ENCODE peak calls at places on chromosomes 5 and 9, in six cellular contexts. One of them, this sample, is unnamed.

GRCh38 chr9:130287736-130288135 is 22.2 kb downstream of the HMCN2 start:
- DNase-seq in left kidney: peak; percentile 60
- DNase-seq in AG08396: no peak
- DNase-seq in stimulated activated CD4-positive, alpha-beta T cell treated with anti-CD3 and anti-CD28 coated beads, Interleukin-4, amount 100 ng/mL, for 4 hours: no peak
- DNase-seq in NB4: no peak
- DNase-seq in brain microvascular endothelial cell: no peak
- DNase-seq in this sample: no peak

GRCh38 chr9:133103183-133103986 is 17.7 kb downstream of the RALGDS start:
- DNase-seq in left kidney: peak; percentile 79
- DNase-seq in AG08396: peak; percentile 79
- DNase-seq in stimulated activated CD4-positive, alpha-beta T cell treated with anti-CD3 and anti-CD28 coated beads, Interleukin-4, amount 100 ng/mL, for 4 hours: peak; percentile 30
- DNase-seq in NB4: peak; percentile 46
- DNase-seq in brain microvascular endothelial cell: no peak
- DNase-seq in this sample: peak; percentile 28

GRCh38 chr5:98314262-98314661 is 459.2 kb upstream of the RGMB start:
- DNase-seq in left kidney: no peak
- DNase-seq in AG08396: peak; percentile 22
- DNase-seq in stimulated activated CD4-positive, alpha-beta T cell treated with anti-CD3 and anti-CD28 coated beads, Interleukin-4, amount 100 ng/mL, for 4 hours: no peak
- DNase-seq in NB4: no peak
- DNase-seq in brain microvascular endothelial cell: no peak
- DNase-seq in this sample: no peak

GRCh38 chr5:60490597-60491166 is 209.3 kb downstream of the DEPDC1B start:
- DNase-seq in left kidney: no peak
- DNase-seq in AG08396: no peak
- DNase-seq in stimulated activated CD4-positive, alpha-beta T cell treated with anti-CD3 and anti-CD28 coated beads, Interleukin-4, amount 100 ng/mL, for 4 hours: no peak
- DNase-seq in NB4: no peak
- DNase-seq in brain microvascular endothelial cell: no peak
- DNase-seq in this sample: no peak

GRCh38 chr5:9653811-9654210 is 23.7 kb upstream of the TAS2R1 start:
- DNase-seq in left kidney: peak; percentile 7
- DNase-seq in AG08396: peak; percentile 85
- DNase-seq in stimulated activated CD4-positive, alpha-beta T cell treated with anti-CD3 and anti-CD28 coated beads, Interleukin-4, amount 100 ng/mL, for 4 hours: no peak
- DNase-seq in NB4: no peak
- DNase-seq in brain microvascular endothelial cell: peak; percentile 98
- DNase-seq in this sample: no peak

GRCh38 chr9:130390371-130390770 is 54.4 kb upstream of the ASS1 start:
- DNase-seq in left kidney: peak; percentile 26
- DNase-seq in AG08396: no peak
- DNase-seq in stimulated activated CD4-positive, alpha-beta T cell treated with anti-CD3 and anti-CD28 coated beads, Interleukin-4, amount 100 ng/mL, for 4 hours: no peak
- DNase-seq in NB4: no peak
- DNase-seq in brain microvascular endothelial cell: no peak
- DNase-seq in this sample: no peak

GRCh38 chr5:123098767-123099513 is 9.9 kb downstream of the PRDM6 start:
- DNase-seq in left kidney: no peak
- DNase-seq in AG08396: peak; percentile 36
- DNase-seq in stimulated activated CD4-positive, alpha-beta T cell treated with anti-CD3 and anti-CD28 coated beads, Interleukin-4, amount 100 ng/mL, for 4 hours: no peak
- DNase-seq in NB4: no peak
- DNase-seq in brain microvascular endothelial cell: no peak
- DNase-seq in this sample: no peak

GRCh38 chr5:112636288-112636731 is 101.4 kb upstream of the APC start:
- DNase-seq in left kidney: peak; percentile 54
- DNase-seq in AG08396: no peak
- DNase-seq in stimulated activated CD4-positive, alpha-beta T cell treated with anti-CD3 and anti-CD28 coated beads, Interleukin-4, amount 100 ng/mL, for 4 hours: no peak
- DNase-seq in NB4: no peak
- DNase-seq in brain microvascular endothelial cell: no peak
- DNase-seq in this sample: no peak

GRCh38 chr5:169048568-169049125 is 252.3 kb downstream of the SLIT3 start:
- DNase-seq in left kidney: no peak
- DNase-seq in AG08396: no peak
- DNase-seq in stimulated activated CD4-positive, alpha-beta T cell treated with anti-CD3 and anti-CD28 coated beads, Interleukin-4, amount 100 ng/mL, for 4 hours: no peak
- DNase-seq in NB4: no peak
- DNase-seq in brain microvascular endothelial cell: no peak
- DNase-seq in this sample: no peak

GRCh38 chr9:127844821-127845359 is 9.6 kb downstream of the ENG start:
- DNase-seq in left kidney: peak; percentile 67
- DNase-seq in AG08396: no peak
- DNase-seq in stimulated activated CD4-positive, alpha-beta T cell treated with anti-CD3 and anti-CD28 coated beads, Interleukin-4, amount 100 ng/mL, for 4 hours: no peak
- DNase-seq in NB4: no peak
- DNase-seq in brain microvascular endothelial cell: no peak
- DNase-seq in this sample: no peak

GRCh38 chr5:35804201-35804653 is 52.5 kb upstream of the IL7R start:
- DNase-seq in left kidney: no peak
- DNase-seq in AG08396: no peak
- DNase-seq in stimulated activated CD4-positive, alpha-beta T cell treated with anti-CD3 and anti-CD28 coated beads, Interleukin-4, amount 100 ng/mL, for 4 hours: no peak
- DNase-seq in NB4: no peak
- DNase-seq in brain microvascular endothelial cell: no peak
- DNase-seq in this sample: no peak

GRCh38 chr9:112162644-112163413 is 12.3 kb downstream of the SUSD1 start:
- DNase-seq in left kidney: peak; percentile 35
- DNase-seq in AG08396: no peak
- DNase-seq in stimulated activated CD4-positive, alpha-beta T cell treated with anti-CD3 and anti-CD28 coated beads, Interleukin-4, amount 100 ng/mL, for 4 hours: no peak
- DNase-seq in NB4: peak; percentile 69
- DNase-seq in brain microvascular endothelial cell: no peak
- DNase-seq in this sample: no peak

GRCh38 chr5:172569862-172570558 is 71.1 kb upstream of the NEURL1B start:
- DNase-seq in left kidney: no peak
- DNase-seq in AG08396: no peak
- DNase-seq in stimulated activated CD4-positive, alpha-beta T cell treated with anti-CD3 and anti-CD28 coated beads, Interleukin-4, amount 100 ng/mL, for 4 hours: no peak
- DNase-seq in NB4: no peak
- DNase-seq in brain microvascular endothelial cell: no peak
- DNase-seq in this sample: no peak

GRCh38 chr9:4197548-4197947 is 102.3 kb downstream of the GLIS3 start:
- DNase-seq in left kidney: no peak
- DNase-seq in AG08396: no peak
- DNase-seq in stimulated activated CD4-positive, alpha-beta T cell treated with anti-CD3 and anti-CD28 coated beads, Interleukin-4, amount 100 ng/mL, for 4 hours: no peak
- DNase-seq in NB4: peak; percentile 77
- DNase-seq in brain microvascular endothelial cell: no peak
- DNase-seq in this sample: no peak

GRCh38 chr9:76161546-76161945 is 232.7 kb downstream of the RFK start:
- DNase-seq in left kidney: peak; percentile 62
- DNase-seq in AG08396: peak; percentile 74
- DNase-seq in stimulated activated CD4-positive, alpha-beta T cell treated with anti-CD3 and anti-CD28 coated beads, Interleukin-4, amount 100 ng/mL, for 4 hours: no peak
- DNase-seq in NB4: no peak
- DNase-seq in brain microvascular endothelial cell: peak; percentile 76
- DNase-seq in this sample: no peak

GRCh38 chr5:115168829-115169391 is 798 bp downstream of the TRIM36 start:
- DNase-seq in left kidney: peak; percentile 48
- DNase-seq in AG08396: no peak
- DNase-seq in stimulated activated CD4-positive, alpha-beta T cell treated with anti-CD3 and anti-CD28 coated beads, Interleukin-4, amount 100 ng/mL, for 4 hours: no peak
- DNase-seq in NB4: peak; percentile 67
- DNase-seq in brain microvascular endothelial cell: no peak
- DNase-seq in this sample: no peak

GRCh38 chr5:177339107-177339638 is 12.3 kb downstream of the LMAN2 start:
- DNase-seq in left kidney: no peak
- DNase-seq in AG08396: no peak
- DNase-seq in stimulated activated CD4-positive, alpha-beta T cell treated with anti-CD3 and anti-CD28 coated beads, Interleukin-4, amount 100 ng/mL, for 4 hours: no peak
- DNase-seq in NB4: no peak
- DNase-seq in brain microvascular endothelial cell: no peak
- DNase-seq in this sample: no peak

GRCh38 chr9:20558609-20559016 is 63.7 kb downstream of the MLLT3 start:
- DNase-seq in left kidney: no peak
- DNase-seq in AG08396: peak; percentile 72
- DNase-seq in stimulated activated CD4-positive, alpha-beta T cell treated with anti-CD3 and anti-CD28 coated beads, Interleukin-4, amount 100 ng/mL, for 4 hours: peak; percentile 36
- DNase-seq in NB4: peak; percentile 17
- DNase-seq in brain microvascular endothelial cell: peak; percentile 92
- DNase-seq in this sample: peak; percentile 39

GRCh38 chr5:177325868-177326381 is 14.2 kb upstream of the MXD3 start:
- DNase-seq in left kidney: no peak
- DNase-seq in AG08396: no peak
- DNase-seq in stimulated activated CD4-positive, alpha-beta T cell treated with anti-CD3 and anti-CD28 coated beads, Interleukin-4, amount 100 ng/mL, for 4 hours: no peak
- DNase-seq in NB4: no peak
- DNase-seq in brain microvascular endothelial cell: no peak
- DNase-seq in this sample: no peak

GRCh38 chr5:125199968-125200841 is 453.8 kb upstream of the ZNF608 start:
- DNase-seq in left kidney: peak; percentile 68
- DNase-seq in AG08396: peak; percentile 13
- DNase-seq in stimulated activated CD4-positive, alpha-beta T cell treated with anti-CD3 and anti-CD28 coated beads, Interleukin-4, amount 100 ng/mL, for 4 hours: no peak
- DNase-seq in NB4: no peak
- DNase-seq in brain microvascular endothelial cell: no peak
- DNase-seq in this sample: no peak

GRCh38 chr9:75974006-75974766 is 83.7 kb downstream of the PCSK5 start:
- DNase-seq in left kidney: no peak
- DNase-seq in AG08396: no peak
- DNase-seq in stimulated activated CD4-positive, alpha-beta T cell treated with anti-CD3 and anti-CD28 coated beads, Interleukin-4, amount 100 ng/mL, for 4 hours: no peak
- DNase-seq in NB4: no peak
- DNase-seq in brain microvascular endothelial cell: no peak
- DNase-seq in this sample: no peak

GRCh38 chr9:134384811-134385479 is 58.7 kb downstream of the RXRA start:
- DNase-seq in left kidney: peak; percentile 52
- DNase-seq in AG08396: no peak
- DNase-seq in stimulated activated CD4-positive, alpha-beta T cell treated with anti-CD3 and anti-CD28 coated beads, Interleukin-4, amount 100 ng/mL, for 4 hours: no peak
- DNase-seq in NB4: peak; percentile 24
- DNase-seq in brain microvascular endothelial cell: no peak
- DNase-seq in this sample: no peak

GRCh38 chr9:98253563-98253962 is 1.9 kb downstream of the TBC1D2 start:
- DNase-seq in left kidney: no peak
- DNase-seq in AG08396: no peak
- DNase-seq in stimulated activated CD4-positive, alpha-beta T cell treated with anti-CD3 and anti-CD28 coated beads, Interleukin-4, amount 100 ng/mL, for 4 hours: no peak
- DNase-seq in NB4: no peak
- DNase-seq in brain microvascular endothelial cell: no peak
- DNase-seq in this sample: no peak

GRCh38 chr9:95104088-95104960 is 213.2 kb downstream of the FANCC start:
- DNase-seq in left kidney: no peak
- DNase-seq in AG08396: no peak
- DNase-seq in stimulated activated CD4-positive, alpha-beta T cell treated with anti-CD3 and anti-CD28 coated beads, Interleukin-4, amount 100 ng/mL, for 4 hours: no peak
- DNase-seq in NB4: no peak
- DNase-seq in brain microvascular endothelial cell: no peak
- DNase-seq in this sample: no peak

GRCh38 chr5:60332244-60333018 is 367.5 kb downstream of the DEPDC1B start:
- DNase-seq in left kidney: no peak
- DNase-seq in AG08396: no peak
- DNase-seq in stimulated activated CD4-positive, alpha-beta T cell treated with anti-CD3 and anti-CD28 coated beads, Interleukin-4, amount 100 ng/mL, for 4 hours: no peak
- DNase-seq in NB4: peak; percentile 16
- DNase-seq in brain microvascular endothelial cell: peak; percentile 38
- DNase-seq in this sample: no peak

GRCh38 chr9:123375725-123376132 is 19.7 kb downstream of the CRB2 start:
- DNase-seq in left kidney: peak; percentile 94
- DNase-seq in AG08396: no peak
- DNase-seq in stimulated activated CD4-positive, alpha-beta T cell treated with anti-CD3 and anti-CD28 coated beads, Interleukin-4, amount 100 ng/mL, for 4 hours: no peak
- DNase-seq in NB4: peak; percentile 76
- DNase-seq in brain microvascular endothelial cell: no peak
- DNase-seq in this sample: no peak

GRCh38 chr9:1929722-1930621 is 85.2 kb upstream of the SMARCA2 start:
- DNase-seq in left kidney: no peak
- DNase-seq in AG08396: no peak
- DNase-seq in stimulated activated CD4-positive, alpha-beta T cell treated with anti-CD3 and anti-CD28 coated beads, Interleukin-4, amount 100 ng/mL, for 4 hours: no peak
- DNase-seq in NB4: no peak
- DNase-seq in brain microvascular endothelial cell: no peak
- DNase-seq in this sample: no peak

GRCh38 chr5:117615226-117615625 is 1040.6 kb upstream of the SEMA6A start:
- DNase-seq in left kidney: no peak
- DNase-seq in AG08396: no peak
- DNase-seq in stimulated activated CD4-positive, alpha-beta T cell treated with anti-CD3 and anti-CD28 coated beads, Interleukin-4, amount 100 ng/mL, for 4 hours: no peak
- DNase-seq in NB4: no peak
- DNase-seq in brain microvascular endothelial cell: no peak
- DNase-seq in this sample: no peak